ENCODE peak calls at places on chromosomes 6 and 20, in ten cellular contexts. R is globus pallidus; J is left cardiac atrium; C is naive thymus-derived CD8-positive, alpha-beta T cell; Y is foreskin fibroblast; T is colonic mucosa; W is GM12865; S is mesendoderm; L is A549; I is A673. V is an unnamed sample.

GRCh38 chr6:32857156-32857891 is 3.3 kb downstream of the PSMB9 start:
- DNase-seq in L (no peak), W (no peak), I (no peak), T (no peak), J (no peak), R (no peak), Y (no peak), C (no peak), S (no peak), V (no peak)

GRCh38 chr20:23156170-23156841 is 70.2 kb upstream of the CD93 start:
- DNase-seq in C (no peak), J (no peak), Y (peak), L (peak), I (no peak), S (no peak), T (no peak), W (no peak), R (no peak), V (no peak)

GRCh38 chr20:38892091-38892981 is 33.9 kb upstream of the FAM83D start:
- DNase-seq in I (no peak), J (no peak), W (peak), T (no peak), R (peak), S (no peak), Y (no peak), C (no peak), L (no peak), V (no peak)

GRCh38 chr20:57782631-57783041 is 72.8 kb upstream of the PMEPA1 start:
- DNase-seq in S (no peak), W (no peak), L (no peak), J (no peak), C (no peak), T (no peak), I (no peak), R (no peak), Y (no peak), V (no peak)

GRCh38 chr6:103854059-103854458 is 1005.7 kb downstream of the HACE1 start:
- DNase-seq in S (peak), R (no peak), Y (no peak), T (no peak), J (no peak), W (no peak), I (no peak), L (no peak), C (no peak), V (no peak)

GRCh38 chr6:134753001-134753400 is 196.9 kb downstream of the ALDH8A1 start:
- DNase-seq in W (no peak), C (no peak), I (no peak), T (no peak), S (no peak), Y (no peak), R (no peak), L (no peak), J (no peak), V (peak)

GRCh38 chr6:137044366-137045220 is at the start of gene IL20RA:
- DNase-seq in S (peak), Y (no peak), J (peak), T (no peak), I (no peak), C (peak), R (peak), L (peak), W (peak), V (peak)

GRCh38 chr20:17172826-17173420 is 53.9 kb upstream of the PCSK2 start:
- DNase-seq in W (no peak), C (no peak), J (no peak), T (no peak), Y (no peak), R (no peak), S (peak), L (no peak), I (peak), V (no peak)

GRCh38 chr20:38073307-38074010 is 39.9 kb downstream of the RPRD1B start:
- DNase-seq in L (no peak), C (no peak), R (peak), T (peak), Y (peak), I (peak), S (peak), J (peak), W (peak), V (peak)

GRCh38 chr20:52015155-52015554 is 176.4 kb downstream of the ZFP64 start:
- DNase-seq in J (no peak), W (no peak), Y (no peak), T (no peak), I (no peak), S (no peak), C (no peak), L (no peak), R (no peak), V (no peak)

GRCh38 chr6:57324538-57324937 is 7.1 kb downstream of the PRIM2 start:
- DNase-seq in L (no peak), J (no peak), C (no peak), Y (no peak), W (peak), I (peak), R (no peak), S (no peak), T (no peak), V (no peak)

GRCh38 chr6:80289727-80290126 is 183.3 kb downstream of the BCKDHB start:
- DNase-seq in J (no peak), I (no peak), S (no peak), Y (no peak), L (no peak), R (no peak), W (no peak), C (no peak), T (no peak), V (no peak)